ENCODE peak calls at places on chromosomes 12 and 14, in eight cellular contexts. O is GM03348; C is CD4-positive, CD25-positive, alpha-beta regulatory T cell; M is kidney tubule cell; T is fibroblast of the aortic adventitia; I is cardiac fibroblast; B is anterior cingulate cortex; U is GM13977. E is an unnamed sample.

GRCh38 chr12:52900896-52901714 is 3.8 kb downstream of the KRT8 start:
- DNase-seq in I (no peak), T (no peak), U (no peak), C (no peak), M (no peak), B (no peak), O (no peak), E (no peak)

GRCh38 chr12:11922361-11922760 is 148.4 kb upstream of the BCL2L14 start:
- DNase-seq in C (no peak), O (no peak), B (no peak), M (peak), T (no peak), I (no peak), U (no peak), E (no peak)

GRCh38 chr12:91177380-91177779 is 5.2 kb downstream of the DCN start:
- DNase-seq in C (no peak), U (no peak), M (no peak), I (no peak), O (no peak), T (peak), B (no peak), E (peak)

GRCh38 chr12:114679452-114679875 is 4.5 kb downstream of the TBX3 start:
- DNase-seq in M (no peak), O (no peak), C (no peak), I (peak), T (no peak), B (no peak), U (no peak), E (no peak)

GRCh38 chr14:105493921-105494605 is 3.0 kb downstream of the TEDC1 start:
- DNase-seq in I (no peak), O (no peak), U (no peak), C (no peak), M (no peak), T (no peak), B (no peak), E (no peak)

GRCh38 chr14:64715628-64716412 is 11.6 kb downstream of the PLEKHG3 start:
- DNase-seq in I (no peak), T (no peak), M (no peak), B (no peak), U (no peak), O (no peak), C (no peak), E (no peak)

GRCh38 chr12:84562331-84562730 is 350.3 kb downstream of the SLC6A15 start:
- DNase-seq in B (no peak), O (no peak), C (no peak), T (no peak), I (no peak), M (no peak), U (no peak), E (no peak)

GRCh38 chr12:81378601-81379000 is 300.7 kb downstream of the ACSS3 start:
- DNase-seq in T (no peak), I (no peak), C (no peak), U (no peak), M (peak), B (no peak), O (no peak), E (no peak)

GRCh38 chr14:39247256-39247655 is 13.5 kb downstream of the MIA2 start:
- DNase-seq in T (peak), I (peak), M (peak), O (peak), B (no peak), U (no peak), C (no peak), E (peak)

GRCh38 chr14:102943454-102943853 is 21.0 kb downstream of the AMN start:
- DNase-seq in U (no peak), M (no peak), T (no peak), B (no peak), I (no peak), C (no peak), O (no peak), E (no peak)

GRCh38 chr14:53310412-53310811 is 157.3 kb upstream of the DDHD1 start:
- DNase-seq in O (no peak), U (no peak), B (no peak), T (no peak), M (no peak), I (no peak), C (no peak), E (no peak)

GRCh38 chr12:8145754-8146415 is 10.9 kb upstream of the ZNF705A start:
- DNase-seq in M (peak), O (peak), I (peak), T (peak), C (no peak), U (no peak), B (peak), E (peak)

GRCh38 chr12:116916714-116917114 is 6.0 kb downstream of the FBXW8 start:
- DNase-seq in U (peak), B (no peak), C (no peak), M (peak), O (peak), I (peak), T (peak), E (peak)

GRCh38 chr12:32116897-32117296 is 10.2 kb downstream of the BICD1 start:
- DNase-seq in C (no peak), O (peak), M (peak), I (peak), B (no peak), T (peak), U (no peak), E (peak)

GRCh38 chr14:105880616-105881015 is 354.2 kb downstream of the TMEM121 start:
- DNase-seq in O (no peak), M (no peak), I (no peak), T (no peak), B (no peak), U (no peak), C (no peak), E (no peak)

GRCh38 chr14:68461086-68461485 is 331.8 kb downstream of the ZFP36L1 start:
- DNase-seq in C (no peak), I (no peak), U (no peak), B (no peak), M (no peak), T (no peak), O (no peak), E (no peak)

E was measured in astrocyte.